ENCODE peak calls at places on chromosomes 11 and 22, in four cellular contexts. H is lower leg skin; J is stimulated activated CD8-positive, alpha-beta memory T cell treated with anti-CD3 and anti-CD28 coated beads, Interleukin-4, amount 100 ng/mL, for 4 hours; L is effector CD4-positive, alpha-beta T cell. F is an unnamed sample.
A peak's percentile ranks its signal among the peaks of the same experiment; 100 is the strongest.

GRCh38 chr11:65571940-65572339 is 398 bp upstream of the FAM89B start:
- DNase-seq in H (no peak), J (no peak), L (no peak), F (peak; percentile 93)

GRCh38 chr11:119585038-119585666 is 143.8 kb downstream of the NECTIN1 start:
- DNase-seq in H (peak; percentile 87), J (no peak), L (no peak), F (peak; percentile 39)

GRCh38 chr11:43359432-43359818 is 705 bp downstream of the TTC17 start:
- DNase-seq in H (no peak), J (no peak), L (no peak), F (no peak)

GRCh38 chr11:73140213-73141030 is 1.7 kb downstream of the FCHSD2 start:
- DNase-seq in H (peak; percentile 85), J (no peak), L (no peak), F (no peak)

GRCh38 chr11:25901415-25901814 is 430.5 kb upstream of the ANO3 start:
- DNase-seq in H (no peak), J (no peak), L (no peak), F (no peak)

GRCh38 chr22:10741210-10741609 is 4786.8 kb upstream of the OR11H1 start:
- DNase-seq in H (no peak), J (no peak), L (no peak), F (no peak)

GRCh38 chr11:62880231-62880802 is 379 bp upstream of the SLC3A2 start:
- DNase-seq in H (no peak), J (no peak), L (no peak), F (no peak)

GRCh38 chr11:116232364-116232801 is 540.4 kb downstream of the BUD13 start:
- DNase-seq in H (no peak), J (no peak), L (no peak), F (no peak)

GRCh38 chr11:120229451-120230424 is 10.2 kb upstream of the POU2F3 start:
- DNase-seq in H (no peak), J (no peak), L (no peak), F (no peak)

GRCh38 chr11:70895061-70895670 is 357.2 kb downstream of the SHANK2 start:
- DNase-seq in H (no peak), J (no peak), L (no peak), F (no peak)

GRCh38 chr11:94672636-94673035 is 95.5 kb upstream of the AMOTL1 start:
- DNase-seq in H (no peak), J (no peak), L (no peak), F (no peak)

GRCh38 chr11:7448126-7448525 is 37.2 kb upstream of the OLFML1 start:
- DNase-seq in H (no peak), J (no peak), L (no peak), F (no peak)

GRCh38 chr11:12506502-12506921 is 129.1 kb downstream of the PARVA start:
- DNase-seq in H (no peak), J (no peak), L (no peak), F (no peak)

GRCh38 chr11:35943761-35944502 is at the start of gene LDLRAD3:
- DNase-seq in H (peak; percentile 96), J (no peak), L (no peak), F (peak; percentile 88)

GRCh38 chr22:35425971-35426800 is 26.2 kb downstream of the MCM5 start:
- DNase-seq in H (no peak), J (no peak), L (no peak), F (no peak)

GRCh38 chr11:120467627-120468026 is 43.9 kb upstream of the GRIK4 start:
- DNase-seq in H (no peak), J (no peak), L (no peak), F (no peak)

GRCh38 chr11:35148163-35148562 is 9.2 kb downstream of the CD44 start:
- DNase-seq in H (no peak), J (no peak), L (peak; percentile 49), F (no peak)

GRCh38 chr11:134342572-134343340 is 11.0 kb downstream of the GLB1L2 start:
- DNase-seq in H (peak; percentile 81), J (no peak), L (no peak), F (no peak)

GRCh38 chr22:49305215-49305965 is 522.3 kb downstream of the BRD1 start:
- DNase-seq in H (peak; percentile 91), J (peak; percentile 3), L (peak; percentile 46), F (no peak)

GRCh38 chr11:69642549-69642912 is 1.6 kb downstream of the CCND1 start:
- DNase-seq in H (no peak), J (peak; percentile 38), L (peak; percentile 17), F (peak; percentile 57)